ENCODE peak calls at places on chromosomes 1 and 21, in seven cellular contexts. U is amniotic stem cell, O is A172, T is lung, F is kidney, C is right cardiac atrium, X is glutamatergic neuron. S is an unnamed sample.

GRCh38 chr1:4268890-4269286 is 368.8 kb upstream of the C1orf174 start:
- DNase-seq in U (no peak), O (no peak), T (no peak), F (no peak), C (no peak), X (no peak), S (no peak)

GRCh38 chr1:30911061-30911954 is 2.8 kb upstream of the SDC3 start:
- DNase-seq in U (peak), O (peak), T (peak), F (peak), C (peak), X (peak), S (peak)

GRCh38 chr1:71014110-71014509 is 33.5 kb downstream of the PTGER3 start:
- DNase-seq in U (no peak), O (peak), T (no peak), F (no peak), C (no peak), X (no peak), S (no peak)

GRCh38 chr1:28340221-28340974 is 11.6 kb downstream of the MED18 start:
- DNase-seq in U (no peak), O (no peak), T (no peak), F (no peak), C (no peak), X (no peak), S (no peak)

GRCh38 chr1:150408800-150409199 is 44.9 kb downstream of the RPRD2 start:
- DNase-seq in U (no peak), O (no peak), T (no peak), F (no peak), C (no peak), X (no peak), S (no peak)

GRCh38 chr1:100443739-100444571 is 91.6 kb downstream of the CDC14A start:
- DNase-seq in U (no peak), O (peak), T (no peak), F (no peak), C (no peak), X (no peak), S (peak)

GRCh38 chr1:92503043-92503925 is 16.6 kb upstream of the GFI1 start:
- DNase-seq in U (no peak), O (no peak), T (no peak), F (no peak), C (no peak), X (no peak), S (no peak)

GRCh38 chr1:94675373-94675772 is 133.8 kb upstream of the F3 start:
- DNase-seq in U (no peak), O (no peak), T (no peak), F (no peak), C (no peak), X (no peak), S (no peak)

GRCh38 chr1:205950280-205950679 is 7.0 kb upstream of the SLC26A9 start:
- DNase-seq in U (no peak), O (peak), T (no peak), F (no peak), C (peak), X (no peak), S (peak)

GRCh38 chr21:23951251-23951650 is 1656.0 kb downstream of the MRPL39 start:
- DNase-seq in U (no peak), O (no peak), T (no peak), F (no peak), C (no peak), X (no peak), S (no peak)

GRCh38 chr1:201561195-201561564 is 22.3 kb downstream of the NAV1 start:
- DNase-seq in U (no peak), O (peak), T (no peak), F (no peak), C (no peak), X (no peak), S (no peak)

GRCh38 chr1:20138346-20138745 is 777 bp upstream of the PLA2G2F start:
- DNase-seq in U (no peak), O (no peak), T (no peak), F (no peak), C (no peak), X (no peak), S (no peak)

GRCh38 chr1:187689137-187689536 is 860.4 kb downstream of the PLA2G4A start:
- DNase-seq in U (no peak), O (peak), T (no peak), F (no peak), C (no peak), X (no peak), S (peak)

GRCh38 chr1:36511804-36512798 is 29.4 kb upstream of the CSF3R start:
- DNase-seq in U (no peak), O (peak), T (no peak), F (no peak), C (no peak), X (no peak), S (no peak)

GRCh38 chr1:35881850-35882273 is 1.1 kb upstream of the AGO1 start:
- DNase-seq in U (no peak), O (no peak), T (no peak), F (no peak), C (no peak), X (no peak), S (no peak)

GRCh38 chr1:3741566-3742438 is 10.4 kb upstream of the CCDC27 start:
- DNase-seq in U (no peak), O (no peak), T (no peak), F (peak), C (peak), X (no peak), S (no peak)

GRCh38 chr1:147080013-147080661 is 92.1 kb downstream of the PRKAB2 start:
- DNase-seq in U (no peak), O (no peak), T (no peak), F (peak), C (no peak), X (peak), S (no peak)

GRCh38 chr1:233281711-233282581 is 13.6 kb downstream of the PCNX2 start:
- DNase-seq in U (no peak), O (peak), T (no peak), F (no peak), C (no peak), X (no peak), S (no peak)

GRCh38 chr1:197868751-197869501 is 33.5 kb upstream of the C1orf53 start:
- DNase-seq in U (peak), O (peak), T (no peak), F (no peak), C (no peak), X (no peak), S (peak)

S was measured in testis.